ENCODE peak calls at places on chromosomes 11 and 22, in seven cellular contexts. One of them, this sample, is unnamed.

GRCh38 chr22:29369460-29369859 is 18.9 kb downstream of the AP1B1 start:
- DNase-seq in adrenal gland: peak; percentile 79
- DNase-seq in fibroblast of pulmonary artery: peak; percentile 74
- DNase-seq in Peyer's patch: peak; percentile 61
- DNase-seq in HCT116: no peak
- DNase-seq in BJ: no peak
- DNase-seq in kidney epithelial cell: no peak
- DNase-seq in this sample: no peak

GRCh38 chr11:10436224-10436623 is 18.8 kb upstream of the AMPD3 start:
- DNase-seq in fibroblast of pulmonary artery: no peak
- DNase-seq in adrenal gland: no peak
- DNase-seq in Peyer's patch: no peak
- DNase-seq in HCT116: no peak
- DNase-seq in BJ: no peak
- DNase-seq in kidney epithelial cell: no peak
- DNase-seq in this sample: no peak

GRCh38 chr11:122851366-122852011 is 13.2 kb downstream of the CRTAM start:
- DNase-seq in HCT116: no peak
- DNase-seq in BJ: no peak
- DNase-seq in Peyer's patch: no peak
- DNase-seq in adrenal gland: no peak
- DNase-seq in kidney epithelial cell: no peak
- DNase-seq in fibroblast of pulmonary artery: no peak
- DNase-seq in this sample: no peak

GRCh38 chr11:61120865-61121831 is 18.9 kb downstream of the CD5 start:
- DNase-seq in fibroblast of pulmonary artery: peak; percentile 38
- DNase-seq in kidney epithelial cell: no peak
- DNase-seq in Peyer's patch: no peak
- DNase-seq in BJ: no peak
- DNase-seq in HCT116: no peak
- DNase-seq in adrenal gland: peak; percentile 60
- DNase-seq in this sample: peak; percentile 71

GRCh38 chr11:10746871-10747270 is 4.2 kb upstream of the CTR9 start:
- DNase-seq in adrenal gland: no peak
- DNase-seq in HCT116: no peak
- DNase-seq in fibroblast of pulmonary artery: no peak
- DNase-seq in kidney epithelial cell: no peak
- DNase-seq in BJ: no peak
- DNase-seq in Peyer's patch: no peak
- DNase-seq in this sample: no peak

GRCh38 chr22:45868586-45869443 is 108.1 kb downstream of the WNT7B start:
- DNase-seq in adrenal gland: no peak
- DNase-seq in BJ: no peak
- DNase-seq in Peyer's patch: peak; percentile 37
- DNase-seq in kidney epithelial cell: no peak
- DNase-seq in HCT116: no peak
- DNase-seq in fibroblast of pulmonary artery: no peak
- DNase-seq in this sample: no peak

GRCh38 chr11:70586261-70587094 is 188.1 kb downstream of the CTTN start:
- DNase-seq in adrenal gland: no peak
- DNase-seq in BJ: no peak
- DNase-seq in Peyer's patch: no peak
- DNase-seq in kidney epithelial cell: no peak
- DNase-seq in fibroblast of pulmonary artery: no peak
- DNase-seq in HCT116: no peak
- DNase-seq in this sample: no peak

GRCh38 chr11:47399860-47400812 is 8.3 kb upstream of the SLC39A13 start:
- DNase-seq in BJ: no peak
- DNase-seq in kidney epithelial cell: no peak
- DNase-seq in fibroblast of pulmonary artery: no peak
- DNase-seq in HCT116: no peak
- DNase-seq in Peyer's patch: peak; percentile 78
- DNase-seq in adrenal gland: no peak
- DNase-seq in this sample: no peak

GRCh38 chr11:65437436-65438227 is 15.0 kb downstream of the NEAT1 start:
- DNase-seq in HCT116: no peak
- DNase-seq in Peyer's patch: peak; percentile 45
- DNase-seq in BJ: no peak
- DNase-seq in adrenal gland: peak; percentile 38
- DNase-seq in fibroblast of pulmonary artery: peak; percentile 50
- DNase-seq in kidney epithelial cell: no peak
- DNase-seq in this sample: no peak

GRCh38 chr11:57255618-57256017 is 18.6 kb upstream of the APLNR start:
- DNase-seq in fibroblast of pulmonary artery: no peak
- DNase-seq in HCT116: no peak
- DNase-seq in kidney epithelial cell: no peak
- DNase-seq in adrenal gland: no peak
- DNase-seq in Peyer's patch: no peak
- DNase-seq in BJ: no peak
- DNase-seq in this sample: no peak

GRCh38 chr11:47056261-47056915 is 119.8 kb downstream of the CSTPP1 start:
- DNase-seq in fibroblast of pulmonary artery: peak; percentile 82
- DNase-seq in kidney epithelial cell: peak; percentile 4
- DNase-seq in adrenal gland: no peak
- DNase-seq in HCT116: no peak
- DNase-seq in Peyer's patch: no peak
- DNase-seq in BJ: no peak
- DNase-seq in this sample: no peak

GRCh38 chr22:46866591-46866990 is 104.1 kb downstream of the TBC1D22A start:
- DNase-seq in fibroblast of pulmonary artery: peak; percentile 74
- DNase-seq in kidney epithelial cell: no peak
- DNase-seq in Peyer's patch: peak; percentile 40
- DNase-seq in HCT116: no peak
- DNase-seq in BJ: no peak
- DNase-seq in adrenal gland: no peak
- DNase-seq in this sample: no peak

GRCh38 chr22:32534252-32535215 is 59.9 kb downstream of the FBXO7 start:
- DNase-seq in adrenal gland: peak; percentile 42
- DNase-seq in kidney epithelial cell: no peak
- DNase-seq in HCT116: no peak
- DNase-seq in fibroblast of pulmonary artery: no peak
- DNase-seq in BJ: peak; percentile 50
- DNase-seq in Peyer's patch: peak; percentile 52
- DNase-seq in this sample: no peak

GRCh38 chr11:102709211-102709980 is 3.8 kb upstream of the MMP27 start:
- DNase-seq in fibroblast of pulmonary artery: no peak
- DNase-seq in HCT116: no peak
- DNase-seq in kidney epithelial cell: no peak
- DNase-seq in Peyer's patch: no peak
- DNase-seq in BJ: no peak
- DNase-seq in adrenal gland: no peak
- DNase-seq in this sample: no peak

GRCh38 chr11:112785104-112785503 is 176.1 kb upstream of the NCAM1 start:
- DNase-seq in Peyer's patch: no peak
- DNase-seq in BJ: no peak
- DNase-seq in fibroblast of pulmonary artery: peak; percentile 75
- DNase-seq in kidney epithelial cell: no peak
- DNase-seq in adrenal gland: no peak
- DNase-seq in HCT116: no peak
- DNase-seq in this sample: no peak

GRCh38 chr11:57377098-57377497 is 3.9 kb downstream of the PRG3 start:
- DNase-seq in fibroblast of pulmonary artery: no peak
- DNase-seq in HCT116: no peak
- DNase-seq in Peyer's patch: no peak
- DNase-seq in adrenal gland: no peak
- DNase-seq in BJ: no peak
- DNase-seq in kidney epithelial cell: no peak
- DNase-seq in this sample: no peak

GRCh38 chr22:41512421-41513194 is 31.7 kb downstream of the POLR3H start:
- DNase-seq in kidney epithelial cell: peak; percentile 34
- DNase-seq in BJ: no peak
- DNase-seq in Peyer's patch: no peak
- DNase-seq in fibroblast of pulmonary artery: peak; percentile 69
- DNase-seq in HCT116: peak; percentile 40
- DNase-seq in adrenal gland: peak; percentile 78
- DNase-seq in this sample: peak; percentile 40

GRCh38 chr22:29456211-29456671 is 17.9 kb downstream of the RFPL1 start:
- DNase-seq in fibroblast of pulmonary artery: peak; percentile 24
- DNase-seq in Peyer's patch: no peak
- DNase-seq in kidney epithelial cell: no peak
- DNase-seq in BJ: no peak
- DNase-seq in HCT116: no peak
- DNase-seq in adrenal gland: no peak
- DNase-seq in this sample: no peak

GRCh38 chr11:133134561-133135173 is 397.6 kb downstream of the OPCML start:
- DNase-seq in HCT116: no peak
- DNase-seq in BJ: no peak
- DNase-seq in kidney epithelial cell: peak; percentile 10
- DNase-seq in fibroblast of pulmonary artery: peak; percentile 26
- DNase-seq in Peyer's patch: peak; percentile 86
- DNase-seq in adrenal gland: peak; percentile 38
- DNase-seq in this sample: peak; percentile 7
- TF ChIP-seq CTCF in HCT116: peak; percentile 13
- TF ChIP-seq CTCF in BJ: peak; percentile 69
- TF ChIP-seq CTCF in kidney epithelial cell: peak; percentile 90
- TF ChIP-seq CTCF in fibroblast of pulmonary artery: peak; percentile 60
- TF ChIP-seq CTCF in Peyer's patch: peak; percentile 83
- TF ChIP-seq CTCF in adrenal gland: peak; percentile 79
- TF ChIP-seq CTCF in this sample: peak; percentile 93

GRCh38 chr11:6655020-6655789 is 404 bp downstream of the DCHS1 start:
- DNase-seq in adrenal gland: peak; percentile 48
- DNase-seq in kidney epithelial cell: no peak
- DNase-seq in HCT116: no peak
- DNase-seq in fibroblast of pulmonary artery: no peak
- DNase-seq in BJ: no peak
- DNase-seq in Peyer's patch: no peak
- DNase-seq in this sample: no peak

GRCh38 chr11:6653656-6654055 is 2.0 kb downstream of the DCHS1 start:
- DNase-seq in BJ: no peak
- DNase-seq in fibroblast of pulmonary artery: no peak
- DNase-seq in HCT116: no peak
- DNase-seq in adrenal gland: no peak
- DNase-seq in Peyer's patch: no peak
- DNase-seq in kidney epithelial cell: no peak
- DNase-seq in this sample: no peak

GRCh38 chr11:6655790-6656580 is at the start of gene DCHS1:
- DNase-seq in Peyer's patch: no peak
- DNase-seq in adrenal gland: no peak
- DNase-seq in BJ: no peak
- DNase-seq in HCT116: no peak
- DNase-seq in kidney epithelial cell: no peak
- DNase-seq in fibroblast of pulmonary artery: no peak
- DNase-seq in this sample: no peak

GRCh38 chr11:6653055-6653454 is 2.6 kb downstream of the DCHS1 start:
- DNase-seq in fibroblast of pulmonary artery: no peak
- DNase-seq in BJ: no peak
- DNase-seq in HCT116: no peak
- DNase-seq in adrenal gland: no peak
- DNase-seq in Peyer's patch: no peak
- DNase-seq in kidney epithelial cell: no peak
- DNase-seq in this sample: no peak

GRCh38 chr11:6654281-6655019 is 1.2 kb downstream of the DCHS1 start:
- DNase-seq in fibroblast of pulmonary artery: no peak
- DNase-seq in HCT116: no peak
- DNase-seq in BJ: no peak
- DNase-seq in kidney epithelial cell: no peak
- DNase-seq in adrenal gland: no peak
- DNase-seq in Peyer's patch: no peak
- DNase-seq in this sample: no peak
- H3K4me3 ChIP-seq in fibroblast of pulmonary artery: no peak overlapping the region
- H3K4me3 ChIP-seq in HCT116: no peak overlapping the region
- H3K4me3 ChIP-seq in BJ: peak overlapping the region; percentile 44
- H3K4me3 ChIP-seq in kidney epithelial cell: no peak overlapping the region
- H3K4me3 ChIP-seq in adrenal gland: no peak overlapping the region
- H3K4me3 ChIP-seq in Peyer's patch: peak overlapping the region; percentile 48
- H3K4me3 ChIP-seq in this sample: no peak overlapping the region

DNA sequence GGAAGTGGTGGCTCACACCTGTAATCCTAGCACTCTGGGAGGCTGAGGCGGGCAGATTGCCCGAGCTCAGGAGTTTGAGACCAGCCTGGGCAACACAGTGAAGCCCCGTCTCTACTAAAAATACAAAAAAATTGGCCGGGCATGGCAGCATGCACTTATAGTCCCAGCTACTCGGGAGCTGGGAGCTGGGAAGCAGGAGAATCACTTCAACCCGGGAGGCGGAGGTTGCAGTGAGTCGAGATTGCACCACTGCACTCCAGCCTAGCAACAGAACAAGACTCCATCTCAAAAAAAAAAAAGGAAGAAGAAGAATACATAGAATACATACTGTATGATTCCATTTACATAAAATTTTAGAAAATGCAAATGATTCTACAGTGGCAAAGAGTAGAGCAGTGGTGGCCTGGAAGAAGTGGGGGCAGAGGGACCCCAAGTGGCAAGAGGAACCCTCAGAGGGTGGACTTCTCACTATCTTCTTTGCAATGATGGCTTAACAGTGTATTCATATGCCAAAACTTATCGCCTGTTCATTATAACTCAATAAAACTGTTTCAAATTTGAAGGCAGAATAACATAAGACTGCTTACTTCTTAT is 22.0 kb downstream of the PACSIN2 start:
- DNase-seq in Peyer's patch: peak; percentile 28
- DNase-seq in kidney epithelial cell: no peak
- DNase-seq in fibroblast of pulmonary artery: no peak
- DNase-seq in adrenal gland: no peak
- DNase-seq in HCT116: no peak
- DNase-seq in BJ: no peak
- DNase-seq in this sample: no peak
- TF ChIP-seq CTCF in Peyer's patch: no peak
- TF ChIP-seq CTCF in kidney epithelial cell: no peak
- TF ChIP-seq CTCF in fibroblast of pulmonary artery: no peak
- TF ChIP-seq CTCF in adrenal gland: no peak
- TF ChIP-seq CTCF in HCT116: no peak
- TF ChIP-seq CTCF in BJ: no peak
- TF ChIP-seq CTCF in this sample: no peak

GRCh38 chr22:43988116-43988817 is 33.0 kb downstream of the SAMM50 start:
- DNase-seq in adrenal gland: no peak
- DNase-seq in HCT116: no peak
- DNase-seq in BJ: no peak
- DNase-seq in Peyer's patch: no peak
- DNase-seq in kidney epithelial cell: no peak
- DNase-seq in fibroblast of pulmonary artery: no peak
- DNase-seq in this sample: no peak

GRCh38 chr22:43988960-43989359 is 33.7 kb downstream of the SAMM50 start:
- DNase-seq in kidney epithelial cell: no peak
- DNase-seq in HCT116: no peak
- DNase-seq in BJ: no peak
- DNase-seq in Peyer's patch: no peak
- DNase-seq in adrenal gland: no peak
- DNase-seq in fibroblast of pulmonary artery: no peak
- DNase-seq in this sample: no peak

GRCh38 chr22:43992331-43992821 is 31.7 kb upstream of the PARVB start:
- DNase-seq in adrenal gland: no peak
- DNase-seq in Peyer's patch: no peak
- DNase-seq in fibroblast of pulmonary artery: no peak
- DNase-seq in HCT116: no peak
- DNase-seq in kidney epithelial cell: no peak
- DNase-seq in BJ: peak; percentile 41
- DNase-seq in this sample: no peak

GRCh38 chr22:43991316-43992020 is 32.6 kb upstream of the PARVB start:
- DNase-seq in Peyer's patch: no peak
- DNase-seq in BJ: no peak
- DNase-seq in adrenal gland: no peak
- DNase-seq in HCT116: no peak
- DNase-seq in kidney epithelial cell: no peak
- DNase-seq in fibroblast of pulmonary artery: no peak
- DNase-seq in this sample: no peak

DNA sequence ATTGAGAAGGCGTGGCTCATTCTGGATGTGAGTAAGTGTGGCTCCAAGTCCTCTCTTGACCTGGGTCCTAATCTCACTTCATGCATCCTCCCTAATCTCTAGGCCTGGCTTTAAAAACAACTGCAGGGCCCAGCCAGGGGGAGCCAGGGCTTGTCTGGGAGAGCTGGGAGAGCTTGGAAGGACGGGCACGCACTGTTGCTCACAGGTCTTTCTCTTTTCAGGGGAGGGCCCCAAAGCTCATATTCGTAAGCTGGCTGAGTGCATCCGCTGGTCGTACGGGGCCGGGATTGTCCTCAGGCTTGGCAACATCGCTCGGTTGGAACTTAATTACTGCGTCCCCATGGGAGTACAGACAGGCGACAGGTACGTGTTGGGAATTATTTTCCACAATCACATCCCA is 34.1 kb upstream of the PARVB start:
- DNase-seq in BJ: no peak
- DNase-seq in kidney epithelial cell: no peak
- DNase-seq in HCT116: no peak
- DNase-seq in adrenal gland: no peak
- DNase-seq in fibroblast of pulmonary artery: no peak
- DNase-seq in Peyer's patch: no peak
- DNase-seq in this sample: no peak
- H3K4me3 ChIP-seq in BJ: no peak overlapping the region
- H3K4me3 ChIP-seq in kidney epithelial cell: no peak overlapping the region
- H3K4me3 ChIP-seq in HCT116: no peak overlapping the region
- H3K4me3 ChIP-seq in adrenal gland: no peak overlapping the region
- H3K4me3 ChIP-seq in fibroblast of pulmonary artery: no peak overlapping the region
- H3K4me3 ChIP-seq in Peyer's patch: no peak overlapping the region
- H3K4me3 ChIP-seq in this sample: no peak overlapping the region